ENCODE peak calls at places on chromosomes 4 and X, in seven cellular contexts. X is heart right ventricle; V is stimulated activated CD8-positive, alpha-beta memory T cell treated with anti-CD3 and anti-CD28 coated beads, Interleukin-4, amount 100 ng/mL, for 1 hour; A is lower leg skin; G is GM13976; Z is T-helper 17 cell; J is effector memory CD8-positive, alpha-beta T cell. D is an unnamed sample.

GRCh38 chr4:121958777-121959176 is 6.9 kb upstream of the TRPC3 start:
- DNase-seq in X (no peak), V (no peak), A (no peak), G (no peak), Z (no peak), J (no peak), D (no peak)

GRCh38 chrX:70480660-70481018 is 36.0 kb downstream of the DLG3 start:
- DNase-seq in X (peak; percentile 41), V (no peak), A (no peak), G (no peak), Z (no peak), J (no peak), D (no peak)

GRCh38 chr4:10364194-10364593 is 93.0 kb downstream of the ZNF518B start:
- DNase-seq in X (no peak), V (no peak), A (no peak), G (no peak), Z (no peak), J (no peak), D (no peak)

GRCh38 chrX:152904151-152905080 is 6.5 kb downstream of the ZNF185 start:
- DNase-seq in X (peak; percentile 22), V (no peak), A (peak; percentile 88), G (peak; percentile 71), Z (no peak), J (peak; percentile 11), D (no peak)

GRCh38 chr4:80036949-80037348 is 36.1 kb downstream of the ANTXR2 start:
- DNase-seq in X (peak; percentile 11), V (no peak), A (no peak), G (no peak), Z (no peak), J (no peak), D (no peak)

GRCh38 chr4:89640620-89641366 is 196.2 kb downstream of the SNCA start:
- DNase-seq in X (peak; percentile 5), V (no peak), A (no peak), G (no peak), Z (no peak), J (no peak), D (no peak)

GRCh38 chr4:175671491-175671934 is 140.6 kb downstream of the GPM6A start:
- DNase-seq in X (no peak), V (no peak), A (no peak), G (peak; percentile 10), Z (no peak), J (no peak), D (no peak)

GRCh38 chrX:94414746-94415145 is 740.7 kb downstream of the FAM133A start:
- DNase-seq in X (no peak), V (no peak), A (no peak), G (no peak), Z (no peak), J (no peak), D (no peak)

GRCh38 chr4:139403457-139403856 is 50.5 kb upstream of the RAB33B start:
- DNase-seq in X (no peak), V (no peak), A (no peak), G (no peak), Z (no peak), J (no peak), D (no peak)

GRCh38 chrX:45515262-45516215 is 314.9 kb upstream of the DIPK2B start:
- DNase-seq in X (peak; percentile 30), V (no peak), A (peak; percentile 90), G (peak; percentile 13), Z (peak; percentile 9), J (peak; percentile 5), D (no peak)

GRCh38 chr4:40908297-40908696 is 158.5 kb downstream of the NSUN7 start:
- DNase-seq in X (no peak), V (no peak), A (peak; percentile 87), G (no peak), Z (no peak), J (no peak), D (no peak)

GRCh38 chr4:150381671-150382427 is 200.1 kb upstream of the MAB21L2 start:
- DNase-seq in X (no peak), V (no peak), A (no peak), G (no peak), Z (no peak), J (no peak), D (no peak)

GRCh38 chrX:140343226-140343873 is 161.5 kb downstream of the SOX3 start:
- DNase-seq in X (no peak), V (no peak), A (no peak), G (no peak), Z (no peak), J (no peak), D (no peak)

GRCh38 chr4:2306773-2307410 is 45.0 kb upstream of the MXD4 start:
- DNase-seq in X (no peak), V (no peak), A (no peak), G (no peak), Z (no peak), J (no peak), D (no peak)

GRCh38 chr4:137677851-137678250 is 145.6 kb upstream of the PCDH18 start:
- DNase-seq in X (no peak), V (no peak), A (no peak), G (no peak), Z (no peak), J (no peak), D (no peak)

GRCh38 chrX:48475295-48475694 is 704 bp upstream of the FTSJ1 start:
- DNase-seq in X (no peak), V (no peak), A (no peak), G (no peak), Z (no peak), J (no peak), D (no peak)

GRCh38 chrX:123171781-123172180 is 12.3 kb upstream of the GRIA3 start:
- DNase-seq in X (no peak), V (no peak), A (no peak), G (no peak), Z (no peak), J (no peak), D (no peak)

D was measured in cortex of kidney.